ENCODE peak calls at places on chromosomes 13 and 19, in six cellular contexts. I, J, E, Z, M and W are unnamed samples.

GRCh38 chr19:2113436-2114211 is 16.9 kb downstream of the IZUMO4 start:
- DNase-seq in E (no peak), I (no peak), J (no peak), Z (no peak), M (no peak), W (no peak)

GRCh38 chr13:113485545-113485944 is 5.0 kb downstream of the DCUN1D2 start:
- DNase-seq in Z (no peak), I (no peak), E (no peak), J (no peak), M (no peak), W (no peak)

GRCh38 chr13:33353210-33353609 is 67.7 kb upstream of the STARD13 start:
- DNase-seq in Z (no peak), E (peak), J (no peak), M (no peak), I (no peak), W (no peak)

GRCh38 chr19:5651361-5651760 is 28.5 kb downstream of the SAFB start:
- DNase-seq in J (no peak), I (no peak), Z (no peak), M (no peak), E (no peak), W (no peak)

GRCh38 chr13:52842440-52842839 is 6.0 kb downstream of the PCDH8 start:
- DNase-seq in J (no peak), I (no peak), M (no peak), E (no peak), Z (no peak), W (no peak)

GRCh38 chr13:99404005-99404755 is 97.0 kb upstream of the GPR183 start:
- DNase-seq in J (no peak), I (peak), Z (no peak), M (no peak), E (no peak), W (no peak)

GRCh38 chr13:51588406-51588949 is 4.2 kb downstream of the WDFY2 start:
- DNase-seq in Z (no peak), I (no peak), E (no peak), J (no peak), M (no peak), W (no peak)

GRCh38 chr19:45952691-45953505 is 20.8 kb downstream of the NOVA2 start:
- DNase-seq in J (peak), E (peak), Z (no peak), M (peak), I (no peak), W (peak)

GRCh38 chr13:90696254-90696653 is 651.2 kb upstream of the MIR17HG start:
- DNase-seq in E (no peak), M (no peak), Z (no peak), J (no peak), I (no peak), W (no peak)

GRCh38 chr13:30864352-30865130 is 41.5 kb upstream of the MEDAG start:
- DNase-seq in J (no peak), I (no peak), M (no peak), Z (no peak), E (no peak), W (no peak)

GRCh38 chr19:2289714-2290435 is 7.9 kb upstream of the PEAK3 start:
- DNase-seq in Z (no peak), J (peak), M (peak), E (peak), I (no peak), W (peak)

GRCh38 chr13:113951246-113951999 is 22.5 kb downstream of the C13orf46 start:
- DNase-seq in E (peak), Z (peak), J (peak), I (peak), M (peak), W (no peak)

GRCh38 chr13:96018135-96018534 is 35.1 kb downstream of the UGGT2 start:
- DNase-seq in E (no peak), I (no peak), M (no peak), Z (no peak), J (no peak), W (no peak)

GRCh38 chr19:41929536-41930071 is 1.4 kb upstream of the ERFL start:
- DNase-seq in E (no peak), M (no peak), Z (no peak), I (no peak), J (no peak), W (no peak)

GRCh38 chr13:80037505-80037888 is 303.4 kb downstream of the SPRY2 start:
- DNase-seq in I (no peak), M (no peak), J (no peak), E (no peak), Z (no peak), W (peak)

GRCh38 chr19:13964776-13965175 is 12.5 kb downstream of the DCAF15 start:
- DNase-seq in Z (no peak), E (no peak), I (no peak), M (no peak), J (no peak), W (no peak)

GRCh38 chr13:49622174-49622946 is 5.9 kb upstream of the ARL11 start:
- DNase-seq in J (no peak), E (no peak), Z (no peak), M (no peak), I (no peak), W (no peak)

GRCh38 chr13:98541701-98542203 is 35.2 kb downstream of the STK24 start:
- DNase-seq in E (no peak), Z (no peak), M (no peak), I (no peak), J (no peak), W (no peak)

GRCh38 chr13:102658678-102659077 is 36.2 kb downstream of the METTL21C start:
- DNase-seq in I (no peak), M (no peak), Z (no peak), J (no peak), E (no peak), W (no peak)

GRCh38 chr19:11268783-11269267 is 6.5 kb upstream of the DOCK6 start:
- DNase-seq in E (no peak), I (no peak), M (peak), J (peak), Z (no peak), W (no peak)

GRCh38 chr19:10007811-10008211 is 2.5 kb downstream of the COL5A3 start:
- DNase-seq in E (no peak), I (no peak), M (no peak), J (no peak), Z (no peak), W (no peak)

GRCh38 chr19:48613852-48614435 is 932 bp downstream of the FAM83E start:
- DNase-seq in J (no peak), I (no peak), Z (no peak), M (no peak), E (no peak), W (no peak)

GRCh38 chr19:48614436-48615144 is at the start of gene FAM83E:
- DNase-seq in E (peak), Z (no peak), M (peak), I (no peak), J (peak), W (no peak)

GRCh38 chr19:48616041-48616436 is 1.2 kb upstream of the FAM83E start:
- DNase-seq in J (no peak), M (no peak), E (no peak), Z (no peak), I (no peak), W (no peak)

GRCh38 chr19:48616491-48617056 is 1.7 kb upstream of the FAM83E start:
- DNase-seq in J (no peak), E (no peak), M (no peak), Z (no peak), I (no peak), W (no peak)

DNA sequence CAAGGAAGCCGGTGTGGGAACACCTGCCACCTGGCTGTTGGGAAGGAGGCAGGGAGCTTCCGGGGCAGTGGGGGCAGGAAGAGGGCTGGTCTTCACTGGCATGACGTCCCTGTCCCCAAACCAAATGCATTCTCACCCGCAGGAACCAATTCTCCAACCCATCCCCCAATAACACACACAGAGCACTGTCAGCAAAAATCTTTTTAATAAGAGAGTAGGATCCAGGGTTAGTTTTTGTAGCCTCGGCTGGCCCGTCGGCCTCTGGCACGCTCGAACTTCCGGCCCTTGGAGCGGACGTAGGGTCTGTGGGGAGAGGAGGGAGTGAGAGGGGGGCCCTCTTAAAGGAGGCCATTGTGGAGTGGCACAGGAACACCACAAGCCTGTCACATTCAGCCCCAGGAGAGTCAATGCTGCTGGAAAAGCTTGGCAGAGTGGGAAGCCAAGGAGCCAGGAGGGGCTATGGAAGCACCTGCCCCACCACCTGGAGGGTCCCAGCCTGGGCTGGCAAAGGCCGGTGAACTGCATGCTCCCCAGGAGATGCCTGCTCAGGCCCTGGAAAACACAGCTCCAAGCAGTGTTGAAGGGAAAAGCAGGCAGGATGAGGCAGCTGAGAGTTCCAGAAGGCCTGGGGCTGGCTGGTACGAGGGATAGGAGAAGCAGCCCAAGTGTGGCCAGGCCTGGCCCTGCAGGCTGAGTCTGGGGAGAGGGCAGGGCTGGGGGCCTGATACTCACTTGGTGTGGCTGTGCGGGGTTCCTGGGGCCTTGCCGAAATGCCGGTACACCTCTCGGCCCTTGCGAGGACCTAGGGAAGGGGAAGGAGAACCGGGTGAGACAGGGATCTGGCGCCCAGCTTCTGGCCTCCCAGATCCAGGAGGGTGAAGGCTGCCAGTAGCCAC is 517 bp upstream of the FAM83E start:
- DNase-seq in E (no peak), J (no peak), I (no peak), Z (no peak), M (no peak), W (no peak)
- TF ChIP-seq CTCF in E (peak), J (no peak), I (no peak), Z (no peak), M (no peak), W (no peak)

DNA sequence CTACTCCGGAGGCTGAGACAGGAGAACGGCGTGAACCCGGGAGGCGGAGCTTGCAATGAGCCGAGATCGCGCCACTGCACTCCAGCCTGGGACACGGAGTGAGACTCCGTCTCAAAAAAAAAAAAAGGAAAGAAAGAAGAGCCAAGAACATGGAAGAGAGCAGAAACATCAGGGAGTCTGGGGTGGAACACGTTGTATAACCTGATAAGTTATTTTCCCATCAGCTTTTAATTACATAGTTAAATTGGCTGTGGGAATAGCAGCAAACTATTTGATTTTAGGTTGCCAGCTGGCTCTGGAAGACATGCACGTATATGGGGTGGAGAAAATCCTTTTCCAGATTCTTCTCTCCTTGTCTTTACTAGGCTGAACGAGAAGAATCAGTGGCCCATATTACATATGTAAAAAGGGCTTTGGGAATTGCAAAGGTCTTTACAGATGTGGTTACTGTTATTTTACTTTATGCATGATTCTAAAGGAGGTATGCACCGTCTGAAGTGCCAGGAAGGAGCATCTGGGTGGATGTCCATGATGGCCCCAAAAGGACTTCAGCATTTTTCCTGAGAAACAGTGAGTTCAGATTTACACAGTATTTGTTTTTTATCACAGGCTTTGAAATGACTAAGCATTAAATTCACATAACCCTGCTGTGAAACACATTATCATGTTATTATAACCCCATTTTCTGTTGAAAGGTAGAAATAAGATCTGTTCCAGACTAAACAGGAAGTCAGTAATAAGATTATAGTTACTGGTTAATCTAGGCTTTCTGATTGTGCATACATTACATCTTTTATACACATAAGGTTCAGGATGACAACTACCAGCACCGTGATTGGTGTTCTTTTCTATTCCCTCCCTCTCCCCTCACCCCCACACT is 4.6 kb upstream of the NAA16 start:
- DNase-seq in I (no peak), Z (no peak), E (no peak), J (no peak), M (no peak), W (no peak)
- H3K4me3 ChIP-seq in I (no peak), Z (no peak), E (no peak), J (no peak), M (peak), W (no peak)

GRCh38 chr19:55456347-55456746 is 5.1 kb downstream of the ISOC2 start:
- DNase-seq in M (no peak), J (no peak), I (no peak), E (no peak), Z (no peak), W (no peak)

GRCh38 chr19:55453861-55454260 is 7.6 kb downstream of the ISOC2 start:
- DNase-seq in Z (no peak), J (no peak), M (no peak), I (no peak), E (no peak), W (no peak)

GRCh38 chr19:55452381-55453325 is 8.8 kb downstream of the ISOC2 start:
- DNase-seq in I (peak), J (peak), Z (no peak), M (peak), E (peak), W (no peak)

GRCh38 chr19:55455576-55456235 is 5.7 kb downstream of the ISOC2 start:
- DNase-seq in I (no peak), M (no peak), J (no peak), E (no peak), Z (no peak), W (no peak)

GRCh38 chr19:55454787-55455243 is 6.6 kb downstream of the ISOC2 start:
- DNase-seq in Z (no peak), I (peak), E (peak), M (peak), J (no peak), W (no peak)
- TF ChIP-seq CTCF in Z (peak), I (peak), E (peak), M (peak), J (no peak), W (peak)

DNA sequence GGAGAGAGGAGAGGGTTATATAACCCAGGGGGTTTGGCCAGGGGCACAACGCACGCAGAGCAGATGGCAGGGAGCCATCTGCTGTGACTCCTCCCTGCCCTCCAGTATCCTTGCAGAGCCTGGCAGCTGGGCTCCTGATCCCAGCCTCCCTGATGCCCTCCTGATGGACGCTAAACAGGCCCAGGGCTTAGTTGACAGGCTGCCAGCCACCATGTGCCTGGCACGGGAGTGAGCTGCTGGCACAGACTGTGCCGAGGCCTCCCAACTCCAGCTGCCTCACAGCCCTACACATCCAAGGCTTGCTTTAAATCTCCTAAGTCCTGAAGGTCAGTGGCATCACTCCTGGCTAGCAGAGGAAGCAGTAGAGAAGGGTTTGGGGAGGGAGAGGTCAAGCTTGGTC is 16.7 kb downstream of the SYDE1 start:
- DNase-seq in E (peak), I (peak), J (peak), M (no peak), Z (no peak), W (no peak)
- H3K4me3 ChIP-seq in E (no peak), I (peak), J (peak), M (no peak), Z (peak), W (peak)

GRCh38 chr19:8322638-8322997 is 1.3 kb downstream of the RPS28 start:
- DNase-seq in E (no peak), Z (no peak), I (no peak), J (no peak), M (peak), W (no peak)

GRCh38 chr19:8325454-8325853 is 4.2 kb downstream of the RPS28 start:
- DNase-seq in M (no peak), E (no peak), J (no peak), I (no peak), Z (no peak), W (no peak)

GRCh38 chr19:8323781-8324185 is 2.5 kb downstream of the RPS28 start:
- DNase-seq in E (no peak), M (peak), Z (no peak), J (no peak), I (no peak), W (no peak)

GRCh38 chr19:8321760-8322637 is 703 bp downstream of the RPS28 start:
- DNase-seq in M (peak), I (no peak), Z (no peak), E (no peak), J (no peak), W (no peak)

GRCh38 chr19:8324186-8325050 is 3.1 kb downstream of the RPS28 start:
- DNase-seq in I (no peak), Z (no peak), E (no peak), J (no peak), M (no peak), W (no peak)
- TF ChIP-seq CTCF in I (no peak), Z (peak), E (no peak), J (no peak), M (no peak), W (no peak)

DNA sequence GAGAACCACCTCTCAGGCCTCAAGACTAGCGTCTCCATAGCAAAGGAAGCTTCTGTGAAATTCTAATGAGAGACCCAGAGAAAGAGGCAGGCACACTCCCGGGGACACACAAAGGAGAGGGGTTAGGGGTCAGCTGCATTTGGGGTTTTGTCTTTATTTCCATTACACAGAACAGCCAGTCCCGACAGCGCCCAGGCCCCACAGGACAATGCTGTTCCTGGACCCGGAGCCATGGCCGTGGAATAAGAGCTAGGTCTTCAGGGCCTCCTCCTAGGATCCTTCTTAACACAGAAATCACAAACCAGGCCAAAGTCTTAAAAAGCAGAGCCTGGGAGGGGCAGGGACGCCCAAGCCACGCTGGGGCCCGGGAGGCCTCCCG is 22.8 kb downstream of the KCTD15 start:
- DNase-seq in M (no peak), Z (no peak), E (no peak), I (peak), J (no peak), W (no peak)
- H3K4me3 ChIP-seq in M (peak), Z (peak), E (no peak), I (no peak), J (peak), W (no peak)

GRCh38 chr13:100584901-100585300 is 3.7 kb downstream of the GGACT start:
- DNase-seq in E (no peak), M (no peak), Z (no peak), J (no peak), I (no peak), W (no peak)
- TF ChIP-seq CTCF in E (no peak), M (no peak), Z (no peak), J (no peak), I (no peak), W (no peak)

DNA sequence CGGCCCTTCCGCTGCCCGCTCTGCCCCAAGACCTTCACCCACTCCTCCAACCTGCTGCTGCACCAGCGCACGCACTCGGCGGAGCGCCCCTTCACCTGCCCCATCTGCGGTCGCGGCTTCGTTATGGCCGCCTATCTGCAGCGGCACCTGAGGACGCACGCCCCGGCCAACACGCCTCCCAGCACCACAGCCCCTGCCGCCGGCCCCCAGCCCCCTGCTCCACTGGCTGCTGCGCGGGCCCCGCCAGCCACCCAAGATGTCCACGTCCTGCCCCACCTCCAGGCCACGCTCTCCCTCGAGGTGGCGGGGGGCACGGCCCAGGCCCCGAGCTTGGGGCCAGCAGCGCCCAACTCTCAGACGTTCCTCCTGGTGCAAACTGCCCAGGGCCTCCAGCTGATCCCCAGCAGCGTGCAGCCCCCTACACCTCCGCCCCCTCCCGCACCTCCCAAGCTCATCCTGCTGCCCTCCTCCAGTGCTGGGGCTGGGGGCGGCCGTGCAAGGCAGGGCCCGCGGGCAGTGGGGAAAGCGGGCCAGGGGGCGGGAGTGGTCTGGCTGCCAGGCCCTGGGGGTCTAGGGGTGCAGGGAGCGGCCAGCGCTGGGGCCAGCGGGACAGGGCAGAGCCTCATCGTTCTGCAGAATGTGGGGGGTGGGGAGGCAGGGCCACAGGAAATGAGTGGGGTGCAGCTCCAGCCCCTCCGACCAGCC is 1.9 kb upstream of the NAT14 start:
- DNase-seq in Z (no peak), I (no peak), J (no peak), M (no peak), E (no peak), W (no peak)
- H3K4me3 ChIP-seq in Z (no peak), I (no peak), J (no peak), M (no peak), E (no peak), W (no peak)

GRCh38 chr19:3575260-3575741 is 2.6 kb downstream of the HMG20B start:
- DNase-seq in I (no peak), J (peak), E (no peak), M (no peak), Z (no peak), W (no peak)
- TF ChIP-seq CTCF in I (no peak), J (no peak), E (no peak), M (peak), Z (peak), W (peak)